ENCODE peak calls at places on chromosomes 16 and 17, in nine cellular contexts. L, K, S, N, W, T, U, D and J are unnamed samples.

GRCh38 chr17:18182190-18182977 is 1.2 kb upstream of the ALKBH5 start:
- DNase-seq in L (no peak), K (no peak), S (peak), N (peak), W (no peak), T (peak), U (no peak), D (peak), J (peak)

GRCh38 chr17:37461668-37462067 is 28.0 kb upstream of the DUSP14 start:
- DNase-seq in L (peak), K (no peak), S (no peak), N (no peak), W (no peak), T (no peak), U (no peak), D (no peak), J (no peak)

GRCh38 chr16:986925-987581 is 5.5 kb downstream of the SOX8 start:
- DNase-seq in L (no peak), K (no peak), S (no peak), N (no peak), W (peak), T (no peak), U (no peak), D (no peak), J (no peak)

GRCh38 chr16:51440096-51440495 is 289.0 kb upstream of the SALL1 start:
- DNase-seq in L (no peak), K (no peak), S (no peak), N (no peak), W (no peak), T (no peak), U (no peak), D (no peak), J (no peak)

GRCh38 chr17:59652119-59652518 is 32.4 kb downstream of the CLTC start:
- DNase-seq in L (peak), K (no peak), S (no peak), N (no peak), W (no peak), T (no peak), U (no peak), D (no peak), J (no peak)

GRCh38 chr17:28119560-28119959 is 77.1 kb downstream of the NLK start:
- DNase-seq in L (no peak), K (no peak), S (no peak), N (no peak), W (no peak), T (no peak), U (no peak), D (no peak), J (no peak)

GRCh38 chr16:69417537-69418199 is 6.8 kb upstream of the CYB5B start:
- DNase-seq in L (no peak), K (no peak), S (no peak), N (no peak), W (no peak), T (peak), U (no peak), D (no peak), J (no peak)

GRCh38 chr16:81528258-81528657 is 83.7 kb downstream of the CMIP start:
- DNase-seq in L (no peak), K (no peak), S (no peak), N (no peak), W (no peak), T (no peak), U (no peak), D (no peak), J (no peak)

GRCh38 chr17:66383353-66383752 is 80.9 kb downstream of the PRKCA start:
- DNase-seq in L (peak), K (no peak), S (no peak), N (no peak), W (no peak), T (no peak), U (no peak), D (no peak), J (no peak)

GRCh38 chr16:67404740-67405226 is 11.5 kb upstream of the TPPP3 start:
- DNase-seq in L (no peak), K (no peak), S (peak), N (no peak), W (no peak), T (no peak), U (no peak), D (no peak), J (no peak)

GRCh38 chr16:57084257-57084770 is 8.1 kb upstream of the CPNE2 start:
- DNase-seq in L (peak), K (peak), S (peak), N (peak), W (no peak), T (peak), U (peak), D (peak), J (peak)

GRCh38 chr17:78414178-78415162 is 36.0 kb downstream of the PGS1 start:
- DNase-seq in L (no peak), K (no peak), S (no peak), N (no peak), W (no peak), T (no peak), U (no peak), D (no peak), J (no peak)

GRCh38 chr16:12971216-12971615 is 69.8 kb downstream of the SHISA9 start:
- DNase-seq in L (no peak), K (no peak), S (no peak), N (no peak), W (no peak), T (no peak), U (no peak), D (peak), J (peak)

GRCh38 chr16:77943770-77944169 is 78.6 kb upstream of the CLEC3A start:
- DNase-seq in L (no peak), K (no peak), S (peak), N (no peak), W (no peak), T (no peak), U (no peak), D (no peak), J (no peak)

GRCh38 chr16:67199808-67200198 is 872 bp downstream of the ELMO3 start:
- DNase-seq in L (no peak), K (no peak), S (no peak), N (no peak), W (peak), T (no peak), U (no peak), D (no peak), J (peak)

GRCh38 chr17:78862073-78863023 is 21.7 kb upstream of the USP36 start:
- DNase-seq in L (peak), K (peak), S (peak), N (no peak), W (no peak), T (peak), U (peak), D (peak), J (peak)

GRCh38 chr16:81494434-81494806 is 49.8 kb downstream of the CMIP start:
- DNase-seq in L (no peak), K (no peak), S (no peak), N (no peak), W (no peak), T (no peak), U (no peak), D (peak), J (no peak)

GRCh38 chr16:720507-720989 is 398 bp upstream of the ANTKMT start:
- DNase-seq in L (peak), K (peak), S (peak), N (no peak), W (no peak), T (peak), U (no peak), D (peak), J (peak)

GRCh38 chr16:86396318-86396882 is 113.9 kb upstream of the FOXF1 start:
- DNase-seq in L (peak), K (peak), S (no peak), N (no peak), W (no peak), T (no peak), U (no peak), D (no peak), J (no peak)

GRCh38 chr16:19265531-19265930 is 20.0 kb upstream of the CLEC19A start:
- DNase-seq in L (no peak), K (no peak), S (no peak), N (no peak), W (no peak), T (no peak), U (no peak), D (no peak), J (no peak)

GRCh38 chr16:1108299-1109252 is 12.5 kb upstream of the C1QTNF8 start:
- DNase-seq in L (peak), K (peak), S (peak), N (peak), W (no peak), T (no peak), U (no peak), D (peak), J (peak)

GRCh38 chr16:73025506-73026131 is 22.3 kb downstream of the ZFHX3 start:
- DNase-seq in L (no peak), K (peak), S (no peak), N (no peak), W (no peak), T (peak), U (no peak), D (no peak), J (no peak)

GRCh38 chr17:60959696-60960095 is 282.0 kb downstream of the BCAS3 start:
- DNase-seq in L (no peak), K (no peak), S (no peak), N (no peak), W (no peak), T (peak), U (no peak), D (no peak), J (no peak)

GRCh38 chr17:16415031-16415924 is at the start of gene TRPV2:
- DNase-seq in L (no peak), K (no peak), S (peak), N (peak), W (peak), T (no peak), U (no peak), D (peak), J (no peak)

GRCh38 chr16:81081007-81081406 is 4.0 kb upstream of the C16orf46 start:
- DNase-seq in L (no peak), K (no peak), S (no peak), N (no peak), W (no peak), T (no peak), U (no peak), D (no peak), J (no peak)

GRCh38 chr17:45384047-45384799 is 48.4 kb downstream of the ARHGAP27 start:
- DNase-seq in L (no peak), K (no peak), S (peak), N (no peak), W (no peak), T (no peak), U (no peak), D (no peak), J (no peak)

GRCh38 chr17:57242148-57242547 is 14.2 kb upstream of the MSI2 start:
- DNase-seq in L (no peak), K (no peak), S (no peak), N (no peak), W (no peak), T (no peak), U (no peak), D (peak), J (peak)

GRCh38 chr17:50954641-50955121 is 88.5 kb upstream of the TOB1 start:
- DNase-seq in L (no peak), K (no peak), S (no peak), N (no peak), W (no peak), T (no peak), U (no peak), D (no peak), J (no peak)

GRCh38 chr17:50955160-50955559 is 89.0 kb upstream of the TOB1 start:
- DNase-seq in L (no peak), K (no peak), S (no peak), N (no peak), W (no peak), T (no peak), U (peak), D (no peak), J (no peak)

GRCh38 chr17:50953518-50953830 is 87.3 kb upstream of the TOB1 start:
- DNase-seq in L (no peak), K (no peak), S (no peak), N (no peak), W (no peak), T (no peak), U (no peak), D (no peak), J (no peak)

GRCh38 chr17:50952889-50953288 is 86.7 kb upstream of the TOB1 start:
- DNase-seq in L (no peak), K (no peak), S (no peak), N (no peak), W (no peak), T (no peak), U (no peak), D (no peak), J (no peak)

DNA sequence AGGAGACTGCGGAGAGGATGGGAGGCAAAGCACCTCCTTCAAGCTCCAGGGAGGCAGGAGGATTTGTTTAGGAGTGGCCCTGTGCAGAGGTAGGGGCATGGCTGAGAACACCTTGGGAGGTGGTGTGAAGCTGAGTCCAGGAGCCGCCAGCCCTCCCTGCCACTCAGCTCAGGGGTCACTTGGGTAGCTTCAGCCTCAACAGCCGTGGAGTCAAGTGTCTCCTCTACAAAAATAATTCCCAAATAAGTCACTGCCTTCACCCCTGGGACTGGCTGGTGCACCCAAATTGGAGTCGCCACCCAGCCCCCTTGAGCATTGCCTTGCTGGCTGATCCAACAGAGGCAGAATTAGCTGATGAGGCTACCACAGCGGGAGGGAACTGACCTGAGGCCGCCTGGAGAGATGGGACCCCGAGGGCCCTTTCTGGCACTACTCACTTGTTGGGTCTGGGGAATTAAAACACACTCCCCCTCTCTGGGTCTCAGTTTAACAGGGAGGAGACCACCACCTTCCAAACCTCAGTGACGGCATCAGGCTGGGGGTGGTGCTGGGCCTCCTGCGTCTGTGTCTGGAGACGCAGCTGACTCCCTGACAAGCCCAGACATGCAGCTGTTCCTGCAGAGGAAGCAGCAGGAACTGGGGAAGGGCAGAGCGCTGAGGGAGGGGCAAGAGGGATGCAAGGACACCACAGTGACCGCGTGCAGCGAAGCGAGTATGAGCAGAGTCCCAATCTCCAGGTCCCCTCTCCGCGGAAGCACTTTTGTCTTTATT is 87.9 kb upstream of the TOB1 start:
- DNase-seq in L (peak), K (peak), S (no peak), N (no peak), W (no peak), T (peak), U (peak), D (peak), J (peak)
- TF ChIP-seq POLR2A in L (no peak), K (no peak), S (no peak), N (no peak), W (no peak), T (no peak), U (no peak), D (no peak), J (no peak)

DNA sequence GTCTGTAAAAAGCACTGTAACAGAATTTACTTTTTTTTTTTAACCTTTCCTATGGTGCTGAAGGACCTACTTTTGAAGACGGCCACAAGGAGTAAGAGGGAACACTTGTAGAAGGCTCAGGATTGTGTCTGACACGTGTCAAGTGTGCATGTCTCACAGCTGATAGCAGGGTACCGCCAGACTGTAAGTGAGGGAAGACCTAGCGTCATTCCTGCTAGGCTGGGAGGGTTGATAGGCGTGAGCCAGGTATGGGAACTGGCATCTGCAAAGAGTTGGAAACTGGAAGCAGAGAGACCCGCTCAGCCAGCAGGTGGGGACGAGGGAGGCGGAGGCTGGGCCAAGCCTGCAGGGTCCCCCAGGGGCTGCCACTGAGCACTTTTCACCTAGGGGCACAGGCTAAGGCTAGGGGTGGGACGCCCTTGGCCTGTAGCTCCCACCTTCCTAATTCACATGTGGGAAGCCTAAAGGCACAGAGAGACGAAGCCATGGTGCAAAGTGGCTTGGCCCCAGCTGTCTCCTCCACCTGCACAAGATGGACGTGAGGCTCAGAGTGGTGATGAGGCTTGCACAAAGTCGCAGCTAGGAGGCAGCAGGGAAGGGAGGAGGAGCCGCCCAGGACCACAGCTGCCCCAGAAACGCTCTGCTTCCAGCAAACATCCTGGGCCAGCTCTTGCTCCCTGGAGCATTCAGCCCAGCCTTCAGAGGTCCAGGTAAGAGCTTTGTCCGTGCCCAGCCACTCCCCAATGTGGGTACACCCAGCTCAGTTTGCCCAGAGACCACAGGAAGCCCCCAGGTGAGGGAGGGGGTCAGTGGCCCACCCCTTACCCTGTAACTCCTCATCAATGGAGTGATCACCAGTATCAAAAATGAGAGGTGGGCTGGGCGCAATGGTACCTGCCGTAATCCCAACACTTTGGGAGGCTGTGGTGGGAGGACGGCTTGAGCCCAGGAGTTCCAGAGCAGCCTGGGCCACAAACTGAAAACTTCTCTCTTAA is 18.9 kb downstream of the VASN start:
- DNase-seq in L (no peak), K (no peak), S (no peak), N (peak), W (no peak), T (no peak), U (no peak), D (no peak), J (no peak)
- TF ChIP-seq CTCF in L (no peak), K (no peak), S (no peak), N (no peak), W (no peak), T (no peak), U (no peak), D (no peak), J (no peak)

DNA sequence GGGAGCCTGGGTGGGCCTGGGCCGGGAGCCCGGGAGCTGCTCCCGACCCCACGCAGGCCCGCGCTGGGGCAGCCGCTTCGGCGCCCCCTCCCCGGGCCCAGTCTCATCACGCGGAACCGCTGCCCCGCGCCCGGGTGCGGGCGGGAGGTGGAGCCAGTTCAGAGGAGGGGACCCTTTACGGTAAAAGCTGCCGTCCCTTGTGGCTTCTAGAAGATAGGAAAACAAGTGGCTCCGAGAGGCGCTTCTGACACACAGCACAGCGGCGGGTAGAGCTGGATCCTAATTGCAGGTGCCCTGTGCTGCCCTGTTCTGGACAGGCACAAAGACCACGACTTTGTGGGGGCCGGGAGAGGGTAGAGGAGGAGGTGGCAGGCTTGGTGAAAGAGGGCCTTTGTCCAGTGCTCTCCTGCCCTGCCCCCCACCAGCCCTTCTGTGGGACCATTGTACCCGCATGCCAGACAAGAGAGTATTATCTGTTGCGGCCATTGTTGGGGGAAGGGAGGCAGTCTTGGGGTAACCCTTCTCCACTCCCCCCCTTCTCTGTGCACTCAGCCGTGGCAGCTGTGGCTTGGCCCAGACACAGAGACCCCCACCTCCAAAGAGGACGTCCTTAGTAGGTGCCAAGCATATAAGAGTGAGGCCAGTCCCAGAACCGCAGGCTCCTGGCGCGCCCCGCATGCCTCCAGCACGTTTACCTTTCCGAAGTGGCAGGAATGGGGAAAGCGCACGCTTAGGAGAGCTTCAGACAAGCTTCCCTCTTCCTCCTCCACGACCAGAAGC is 736 bp downstream of the CNP start:
- DNase-seq in L (no peak), K (peak), S (peak), N (peak), W (peak), T (no peak), U (peak), D (no peak), J (peak)
- TF ChIP-seq POLR2A in L (no peak), K (no peak), S (no peak), N (no peak), W (no peak), T (no peak), U (peak), D (no peak), J (no peak)

GRCh38 chr17:81737947-81738800 is 26.1 kb downstream of the SLC25A10 start:
- DNase-seq in L (no peak), K (no peak), S (no peak), N (no peak), W (peak), T (no peak), U (no peak), D (no peak), J (no peak)

GRCh38 chr17:81735181-81736102 is 23.4 kb downstream of the SLC25A10 start:
- DNase-seq in L (peak), K (peak), S (peak), N (peak), W (peak), T (no peak), U (no peak), D (no peak), J (no peak)

GRCh38 chr17:81734405-81735055 is 22.4 kb downstream of the SLC25A10 start:
- DNase-seq in L (no peak), K (peak), S (no peak), N (peak), W (peak), T (no peak), U (no peak), D (no peak), J (no peak)

GRCh38 chr17:81731271-81731670 is 19.2 kb downstream of the SLC25A10 start:
- DNase-seq in L (peak), K (no peak), S (no peak), N (no peak), W (no peak), T (no peak), U (no peak), D (no peak), J (no peak)

GRCh38 chr17:81733507-81734404 is 21.7 kb downstream of the SLC25A10 start:
- DNase-seq in L (peak), K (peak), S (peak), N (peak), W (peak), T (peak), U (peak), D (peak), J (peak)
- TF ChIP-seq CTCF in L (peak), K (peak), S (peak), N (peak), W (peak), T (peak), U (peak), D (peak), J (peak)

GRCh38 chr17:42548070-42548837 is 4.5 kb upstream of the HSD17B1 start:
- DNase-seq in L (no peak), K (no peak), S (peak), N (peak), W (peak), T (peak), U (no peak), D (no peak), J (no peak)
- TF ChIP-seq POLR2A in L (no peak), K (no peak), S (peak), N (no peak), W (no peak), T (peak), U (no peak), D (no peak), J (no peak)

GRCh38 chr16:29641561-29641960 is 21.5 kb upstream of the SPN start:
- DNase-seq in L (no peak), K (no peak), S (no peak), N (no peak), W (no peak), T (no peak), U (no peak), D (no peak), J (no peak)
- TF ChIP-seq CTCF in L (no peak), K (no peak), S (no peak), N (peak), W (no peak), T (no peak), U (no peak), D (no peak), J (no peak)